ENCODE peak calls at places on chromosomes 6 and 20, in ten cellular contexts. F, E, I, O, U, S, X, G, R and K are unnamed samples.

GRCh38 chr6:781350-781961 is 88.5 kb upstream of the EXOC2 start:
- DNase-seq in F (no peak), E (no peak), I (no peak), O (no peak), U (no peak), S (no peak), X (no peak), G (no peak), R (no peak), K (no peak)

GRCh38 chr6:104952911-104953409 is 3.9 kb upstream of the LIN28B start:
- DNase-seq in F (no peak), E (no peak), I (no peak), O (no peak), U (no peak), S (no peak), X (peak), G (no peak), R (no peak), K (no peak)

GRCh38 chr20:50814438-50815161 is 19.7 kb downstream of the BCAS4 start:
- DNase-seq in F (no peak), E (no peak), I (no peak), O (no peak), U (no peak), S (no peak), X (no peak), G (no peak), R (no peak), K (no peak)

GRCh38 chr6:69164564-69165252 is 529.6 kb downstream of the ADGRB3 start:
- DNase-seq in F (no peak), E (no peak), I (no peak), O (no peak), U (no peak), S (no peak), X (peak), G (peak), R (peak), K (peak)

GRCh38 chr6:77286541-77286940 is 176.8 kb downstream of the HTR1B start:
- DNase-seq in F (no peak), E (no peak), I (no peak), O (no peak), U (no peak), S (no peak), X (no peak), G (no peak), R (no peak), K (no peak)

GRCh38 chr20:51750037-51750769 is 18.0 kb downstream of the ATP9A start:
- DNase-seq in F (no peak), E (peak), I (peak), O (peak), U (peak), S (peak), X (no peak), G (peak), R (peak), K (peak)

GRCh38 chr6:3929281-3929798 is 80.2 kb downstream of the FAM50B start:
- DNase-seq in F (no peak), E (no peak), I (no peak), O (no peak), U (no peak), S (no peak), X (no peak), G (no peak), R (peak), K (peak)

GRCh38 chr20:61015602-61016001 is 236.5 kb upstream of the CDH4 start:
- DNase-seq in F (no peak), E (no peak), I (no peak), O (no peak), U (no peak), S (no peak), X (no peak), G (no peak), R (no peak), K (no peak)

GRCh38 chr6:12289655-12290489 is at the start of gene EDN1:
- DNase-seq in F (peak), E (peak), I (peak), O (peak), U (peak), S (peak), X (peak), G (peak), R (peak), K (peak)